ENCODE peak calls at places on chromosomes 4 and X, in eight cellular contexts. G, N, L, P, S, B, D and I are unnamed samples.

GRCh38 chr4:1414831-1415680 is 8.8 kb upstream of the NKX1-1 start:
- DNase-seq in G (no peak), N (no peak), L (no peak), P (no peak), S (no peak), B (no peak), D (no peak), I (peak)

GRCh38 chrX:44039556-44039955 is 66.4 kb upstream of the NDP start:
- DNase-seq in G (no peak), N (no peak), L (no peak), P (no peak), S (no peak), B (no peak), D (no peak), I (no peak)

GRCh38 chr4:4593596-4593995 is 51.7 kb upstream of the STX18 start:
- DNase-seq in G (no peak), N (no peak), L (no peak), P (no peak), S (no peak), B (no peak), D (no peak), I (no peak)

GRCh38 chr4:2849267-2850140 is 5.9 kb downstream of the ADD1 start:
- DNase-seq in G (no peak), N (no peak), L (no peak), P (no peak), S (no peak), B (no peak), D (no peak), I (no peak)

GRCh38 chr4:5897674-5898073 is 4.8 kb upstream of the CRMP1 start:
- DNase-seq in G (no peak), N (no peak), L (no peak), P (no peak), S (no peak), B (no peak), D (no peak), I (no peak)

GRCh38 chrX:13281289-13281688 is 38.6 kb downstream of the ATXN3L start:
- DNase-seq in G (no peak), N (no peak), L (no peak), P (no peak), S (no peak), B (no peak), D (no peak), I (no peak)

GRCh38 chrX:5176766-5177165 is 1051.9 kb downstream of the NLGN4X start:
- DNase-seq in G (no peak), N (no peak), L (no peak), P (no peak), S (no peak), B (no peak), D (no peak), I (no peak)

GRCh38 chr4:66178901-66179300 is 508.6 kb upstream of the EPHA5 start:
- DNase-seq in G (peak), N (peak), L (no peak), P (no peak), S (no peak), B (peak), D (no peak), I (peak)

GRCh38 chrX:113892401-113892800 is 691.5 kb upstream of the HTR2C start:
- DNase-seq in G (no peak), N (no peak), L (no peak), P (no peak), S (no peak), B (no peak), D (no peak), I (no peak)

GRCh38 chr4:160835789-160836188 is 1328.0 kb downstream of the FSTL5 start:
- DNase-seq in G (no peak), N (peak), L (no peak), P (no peak), S (peak), B (peak), D (peak), I (no peak)

GRCh38 chrX:19487520-19488200 is 27.6 kb downstream of the MAP3K15 start:
- DNase-seq in G (no peak), N (no peak), L (no peak), P (no peak), S (no peak), B (peak), D (no peak), I (no peak)

GRCh38 chr4:110628321-110629213 is 5.7 kb upstream of the PITX2 start:
- DNase-seq in G (no peak), N (no peak), L (no peak), P (no peak), S (no peak), B (no peak), D (no peak), I (no peak)

GRCh38 chr4:85829276-85830051 is 354.5 kb downstream of the ARHGAP24 start:
- DNase-seq in G (no peak), N (peak), L (no peak), P (peak), S (no peak), B (no peak), D (no peak), I (no peak)

GRCh38 chrX:153791104-153791852 is 2.9 kb downstream of the IDH3G start:
- DNase-seq in G (no peak), N (no peak), L (no peak), P (no peak), S (no peak), B (no peak), D (no peak), I (no peak)

GRCh38 chr4:55903577-55903976 is 45.2 kb upstream of the CEP135 start:
- DNase-seq in G (no peak), N (no peak), L (no peak), P (no peak), S (no peak), B (no peak), D (no peak), I (no peak)

GRCh38 chr4:76011700-76012387 is 4.5 kb upstream of the CXCL9 start:
- DNase-seq in G (peak), N (peak), L (no peak), P (peak), S (no peak), B (no peak), D (no peak), I (no peak)

GRCh38 chrX:23271011-23271410 is 63.6 kb upstream of the PTCHD1 start:
- DNase-seq in G (no peak), N (no peak), L (no peak), P (no peak), S (no peak), B (no peak), D (no peak), I (no peak)

GRCh38 chrX:9952313-9952712 is 14.8 kb upstream of the CLDN34 start:
- DNase-seq in G (no peak), N (no peak), L (no peak), P (no peak), S (no peak), B (no peak), D (no peak), I (no peak)

GRCh38 chrX:120781416-120781815 is 94.2 kb downstream of the CT47B1 start:
- DNase-seq in G (no peak), N (peak), L (no peak), P (no peak), S (no peak), B (no peak), D (no peak), I (no peak)

GRCh38 chr4:24924309-24924781 is 11.5 kb upstream of the CCDC149 start:
- DNase-seq in G (peak), N (peak), L (no peak), P (peak), S (no peak), B (no peak), D (no peak), I (no peak)

GRCh38 chrX:7972586-7972985 is 45.4 kb upstream of the PNPLA4 start:
- DNase-seq in G (no peak), N (no peak), L (no peak), P (no peak), S (no peak), B (no peak), D (no peak), I (no peak)

GRCh38 chrX:3548743-3549441 is 164.6 kb downstream of the PRKX start:
- DNase-seq in G (peak), N (peak), L (no peak), P (peak), S (peak), B (peak), D (no peak), I (peak)

GRCh38 chr4:174358823-174359222 is 75.1 kb downstream of the CEP44 start:
- DNase-seq in G (peak), N (no peak), L (no peak), P (peak), S (peak), B (no peak), D (no peak), I (no peak)

GRCh38 chr4:69360271-69360670 is 80.0 kb downstream of the UGT2B28 start:
- DNase-seq in G (no peak), N (no peak), L (no peak), P (no peak), S (no peak), B (no peak), D (no peak), I (no peak)

GRCh38 chrX:108199691-108200090 is 108.1 kb downstream of the ATG4A start:
- DNase-seq in G (peak), N (peak), L (no peak), P (peak), S (peak), B (peak), D (no peak), I (peak)

GRCh38 chrX:132217203-132218073 is 1.8 kb downstream of the RAP2C start:
- DNase-seq in G (peak), N (peak), L (peak), P (peak), S (peak), B (peak), D (peak), I (peak)

GRCh38 chr4:35252866-35253265 is 991.4 kb downstream of the ARAP2 start:
- DNase-seq in G (no peak), N (no peak), L (no peak), P (no peak), S (peak), B (no peak), D (no peak), I (no peak)

GRCh38 chrX:15926622-15927021 is 72.0 kb upstream of the AP1S2 start:
- DNase-seq in G (no peak), N (no peak), L (no peak), P (no peak), S (no peak), B (no peak), D (no peak), I (no peak)

GRCh38 chrX:115452256-115452655 is 108.7 kb upstream of the PLS3 start:
- DNase-seq in G (peak), N (no peak), L (no peak), P (no peak), S (no peak), B (no peak), D (no peak), I (no peak)

GRCh38 chrX:150766351-150767044 is 73.3 kb downstream of the MTMR1 start:
- DNase-seq in G (no peak), N (no peak), L (no peak), P (no peak), S (no peak), B (peak), D (no peak), I (peak)

GRCh38 chrX:133985164-133986007 is at the start of gene GPC3:
- DNase-seq in G (no peak), N (peak), L (no peak), P (peak), S (no peak), B (peak), D (peak), I (no peak)

GRCh38 chrX:39725114-39725513 is 372.6 kb downstream of the BCOR start:
- DNase-seq in G (no peak), N (no peak), L (no peak), P (no peak), S (no peak), B (peak), D (no peak), I (no peak)

DNA sequence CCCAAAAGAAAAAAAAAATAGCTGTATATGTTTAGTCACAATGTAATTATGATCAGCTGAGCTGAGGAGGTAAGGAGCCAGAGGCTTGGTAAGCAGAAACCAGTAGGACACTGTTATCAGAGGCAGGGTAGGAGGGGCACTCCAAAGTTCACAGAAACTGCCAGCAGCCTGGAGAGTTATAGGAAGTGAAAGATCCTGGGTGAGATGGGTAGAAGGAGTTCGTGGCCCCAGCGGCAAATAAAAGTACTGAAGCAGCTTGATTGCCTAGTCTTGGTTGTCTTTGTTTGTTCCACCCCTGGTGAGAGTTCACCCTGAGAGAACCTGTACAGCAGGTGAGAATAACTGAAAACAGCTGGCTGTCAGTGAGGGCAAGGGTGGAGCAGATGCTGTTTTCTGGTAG is 340.8 kb downstream of the ADGRL3 start:
- DNase-seq in G (no peak), N (no peak), L (no peak), P (no peak), S (no peak), B (peak), D (no peak), I (no peak)
- H3K27ac ChIP-seq in G (no peak), N (no peak), L (no peak), P (no peak), S (no peak), B (no peak), D (no peak), I (no peak)

GRCh38 chr4:158805628-158806471 is 37.0 kb downstream of the FNIP2 start:
- DNase-seq in G (no peak), N (no peak), L (no peak), P (no peak), S (no peak), B (no peak), D (no peak), I (peak)

GRCh38 chr4:158808399-158808798 is 39.6 kb downstream of the FNIP2 start:
- DNase-seq in G (no peak), N (no peak), L (no peak), P (no peak), S (no peak), B (no peak), D (no peak), I (no peak)

GRCh38 chr4:158809611-158810486 is 41.0 kb downstream of the FNIP2 start:
- DNase-seq in G (peak), N (no peak), L (no peak), P (peak), S (peak), B (peak), D (no peak), I (no peak)

GRCh38 chr4:158810487-158811215 is 41.8 kb downstream of the FNIP2 start:
- DNase-seq in G (peak), N (peak), L (peak), P (peak), S (peak), B (peak), D (no peak), I (peak)

DNA sequence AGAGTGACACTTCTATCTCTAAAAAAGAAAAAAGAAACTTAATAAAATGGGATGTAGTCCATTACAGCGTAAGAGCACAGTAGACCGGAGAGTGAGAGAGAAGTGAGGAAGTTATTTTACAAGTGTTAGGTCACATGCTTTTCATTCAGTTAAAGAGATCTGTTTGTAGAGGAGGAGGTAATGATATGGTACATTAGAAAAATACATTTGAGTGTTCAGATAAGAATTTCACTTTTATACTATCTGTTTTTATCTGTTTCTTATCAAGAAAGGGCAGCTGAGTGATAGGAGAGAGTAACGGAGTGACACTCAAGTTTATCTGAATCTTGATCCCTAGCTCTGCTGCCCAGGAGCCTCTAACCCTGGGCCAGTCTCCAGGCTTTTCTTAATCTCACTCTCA is 38.9 kb downstream of the FNIP2 start:
- DNase-seq in G (no peak), N (no peak), L (no peak), P (no peak), S (no peak), B (no peak), D (no peak), I (no peak)
- H3K4me3 ChIP-seq in G (no peak), N (no peak), L (no peak), P (no peak), S (no peak), B (no peak), D (no peak), I (no peak)

GRCh38 chr4:182971702-182972101 is 54.5 kb upstream of the DCTD start:
- DNase-seq in G (no peak), N (no peak), L (no peak), P (no peak), S (no peak), B (no peak), D (no peak), I (no peak)

GRCh38 chr4:182968917-182969650 is 51.9 kb upstream of the DCTD start:
- DNase-seq in G (no peak), N (no peak), L (no peak), P (no peak), S (no peak), B (no peak), D (no peak), I (no peak)

GRCh38 chr4:182975806-182976205 is 58.6 kb upstream of the DCTD start:
- DNase-seq in G (peak), N (peak), L (no peak), P (peak), S (peak), B (peak), D (no peak), I (no peak)

GRCh38 chr4:182969651-182970279 is 52.6 kb upstream of the DCTD start:
- DNase-seq in G (no peak), N (no peak), L (no peak), P (no peak), S (no peak), B (peak), D (no peak), I (no peak)

GRCh38 chr4:182973421-182974340 is 56.5 kb upstream of the DCTD start:
- DNase-seq in G (no peak), N (no peak), L (no peak), P (peak), S (no peak), B (no peak), D (no peak), I (no peak)
- H3K27ac ChIP-seq in G (no peak), N (no peak), L (no peak), P (no peak), S (no peak), B (no peak), D (no peak), I (no peak)

GRCh38 chr4:77817304-77818076 is 1.7 kb downstream of the CNOT6L start:
- DNase-seq in G (no peak), N (peak), L (no peak), P (no peak), S (no peak), B (no peak), D (no peak), I (no peak)
- H3K4me3 ChIP-seq in G (peak), N (peak), L (peak), P (peak), S (peak), B (peak), D (no peak), I (peak)

GRCh38 chr4:158164849-158165248 is 8.0 kb downstream of the GASK1B start:
- DNase-seq in G (no peak), N (no peak), L (no peak), P (no peak), S (no peak), B (no peak), D (no peak), I (no peak)
- H3K27ac ChIP-seq in G (no peak), N (no peak), L (peak), P (no peak), S (no peak), B (peak), D (no peak), I (no peak)

DNA sequence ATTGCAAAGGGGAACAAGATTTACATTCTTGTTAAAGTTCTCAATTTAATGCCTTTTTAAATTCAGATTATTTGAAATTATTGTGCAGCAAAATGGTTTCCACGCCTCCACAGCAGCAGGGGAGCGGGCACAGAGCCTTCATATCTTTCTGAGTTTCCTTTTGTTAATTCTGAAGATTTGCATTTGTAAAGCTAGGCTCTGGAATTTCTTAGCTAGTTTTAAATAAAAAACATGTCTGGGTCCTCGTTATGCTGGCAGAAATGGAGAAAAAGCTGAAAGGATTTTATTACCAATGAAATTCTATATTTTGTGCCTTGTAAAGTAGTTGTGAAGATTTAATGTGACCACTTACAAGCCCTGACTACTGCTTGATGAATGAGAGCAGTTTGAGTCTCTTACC is 40.8 kb upstream of the MAGED1 start:
- DNase-seq in G (no peak), N (no peak), L (no peak), P (no peak), S (no peak), B (no peak), D (no peak), I (no peak)
- H3K4me3 ChIP-seq in G (no peak), N (no peak), L (no peak), P (no peak), S (no peak), B (no peak), D (no peak), I (no peak)

GRCh38 chr4:7068883-7069282 is 1.0 kb upstream of the GRPEL1 start:
- DNase-seq in G (no peak), N (peak), L (no peak), P (no peak), S (no peak), B (no peak), D (no peak), I (peak)
- H3K27ac ChIP-seq in G (no peak), N (no peak), L (peak), P (peak), S (peak), B (peak), D (no peak), I (no peak)

GRCh38 chrX:38614485-38614884 is 53.1 kb downstream of the TSPAN7 start:
- DNase-seq in G (no peak), N (peak), L (no peak), P (no peak), S (no peak), B (no peak), D (no peak), I (no peak)
- H3K4me3 ChIP-seq in G (no peak), N (no peak), L (no peak), P (no peak), S (no peak), B (no peak), D (no peak), I (no peak)

GRCh38 chr4:182145360-182145905 is 97.8 kb upstream of the TENM3 start:
- DNase-seq in G (no peak), N (peak), L (no peak), P (no peak), S (no peak), B (no peak), D (no peak), I (no peak)
- H3K27ac ChIP-seq in G (no peak), N (peak), L (no peak), P (no peak), S (no peak), B (peak), D (no peak), I (no peak)

GRCh38 chr4:142331132-142331531 is 515.0 kb downstream of the INPP4B start:
- DNase-seq in G (peak), N (peak), L (no peak), P (no peak), S (no peak), B (no peak), D (no peak), I (no peak)
- H3K4me3 ChIP-seq in G (no peak), N (no peak), L (no peak), P (no peak), S (no peak), B (no peak), D (no peak), I (no peak)